ENCODE peak calls at places on chromosomes 5 and 9, in four cellular contexts. A is adrenal gland; L is fibroblast of lung; C is CD8-positive, alpha-beta memory T cell. K is an unnamed sample.

GRCh38 chr5:113378081-113378480 is 56.7 kb downstream of the TSSK1B start:
- DNase-seq in A (no peak), L (no peak), C (no peak), K (no peak)

GRCh38 chr5:171531638-171532037 is 112.2 kb downstream of the FGF18 start:
- DNase-seq in A (no peak), L (no peak), C (no peak), K (no peak)

GRCh38 chr5:53319306-53319705 is 161.1 kb upstream of the FST start:
- DNase-seq in A (no peak), L (no peak), C (no peak), K (no peak)

GRCh38 chr5:59766394-59766793 is 127.1 kb downstream of the PDE4D start:
- DNase-seq in A (no peak), L (peak), C (no peak), K (no peak)

GRCh38 chr5:137751869-137752491 is 2.2 kb downstream of the HNRNPA0 start:
- DNase-seq in A (peak), L (peak), C (no peak), K (no peak)

GRCh38 chr9:34688329-34689161 is 2.5 kb downstream of the CCL19 start:
- DNase-seq in A (no peak), L (no peak), C (no peak), K (no peak)

GRCh38 chr9:72524820-72525539 is 3.6 kb downstream of the TMC1 start:
- DNase-seq in A (peak), L (peak), C (no peak), K (no peak)

GRCh38 chr9:15697459-15697858 is 144.6 kb downstream of the CCDC171 start:
- DNase-seq in A (peak), L (peak), C (no peak), K (no peak)

GRCh38 chr5:94043311-94043710 is 301.9 kb upstream of the POU5F2 start:
- DNase-seq in A (no peak), L (no peak), C (no peak), K (no peak)

GRCh38 chr5:56159521-56159947 is 73.6 kb downstream of the ANKRD55 start:
- DNase-seq in A (no peak), L (no peak), C (no peak), K (no peak)

GRCh38 chr5:80181618-80182211 is 74.1 kb downstream of the SERINC5 start:
- DNase-seq in A (peak), L (no peak), C (peak), K (no peak)
- H3K27ac ChIP-seq in A (no peak), L (no peak), C (no peak), K (no peak)

GRCh38 chr5:153884266-153884957 is 154.3 kb downstream of the FAM114A2 start:
- DNase-seq in A (no peak), L (no peak), C (no peak), K (no peak)
- H3K27ac ChIP-seq in A (no peak), L (no peak), C (no peak), K (no peak)

DNA sequence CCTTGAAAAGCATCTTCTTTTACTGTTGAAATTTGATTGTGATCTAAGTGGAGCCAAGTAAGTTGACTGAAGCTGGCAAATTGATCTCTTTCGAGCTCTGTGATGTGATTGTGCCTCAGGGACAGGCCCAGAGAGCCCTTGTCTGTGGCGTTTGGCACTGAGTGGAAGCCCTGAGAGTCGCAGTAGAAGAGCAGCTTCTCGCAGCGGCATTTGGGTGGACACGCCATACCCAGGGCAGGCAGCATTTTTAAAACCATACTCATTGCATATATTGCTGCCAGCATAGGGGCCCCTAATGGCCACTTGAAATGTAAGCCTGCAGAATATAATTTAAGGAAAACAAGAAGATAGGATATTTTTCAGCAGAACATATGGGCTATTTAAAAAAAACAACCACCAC is 894 bp downstream of the LRRTM2 start:
- DNase-seq in A (no peak), L (peak), C (no peak), K (peak)
- H3K27ac ChIP-seq in A (no peak), L (no peak), C (no peak), K (peak)

DNA sequence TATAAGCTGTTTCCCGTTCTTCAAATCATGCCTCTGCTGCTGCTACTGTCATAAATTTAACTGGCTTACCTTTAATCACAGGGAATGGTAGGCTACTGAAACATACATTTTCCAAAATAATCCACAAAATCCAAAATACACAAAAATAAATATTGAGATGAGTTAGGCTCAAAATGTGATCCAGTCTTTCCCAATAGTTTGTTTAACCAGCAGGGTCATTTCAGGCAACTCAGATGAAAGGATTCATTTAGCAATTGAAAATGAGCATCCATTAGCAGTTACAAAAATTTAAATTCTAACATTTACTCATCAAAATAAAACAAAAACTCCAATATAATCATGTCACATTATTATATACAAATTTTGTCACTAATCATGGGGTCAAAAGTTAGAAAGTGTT is 1015.6 kb upstream of the DMAC1 start:
- DNase-seq in A (no peak), L (no peak), C (no peak), K (no peak)
- H3K27ac ChIP-seq in A (no peak), L (no peak), C (no peak), K (no peak)